ENCODE peak calls at places on chromosomes 7 and 10, in ten cellular contexts. E, Y, S, J, D, N, X, G, B and A are unnamed samples.

GRCh38 chr7:92834661-92835139 is 1.7 kb downstream of the CDK6 start:
- DNase-seq in E (peak), Y (peak), S (peak), J (no peak), D (no peak), N (peak), X (peak), G (peak), B (no peak), A (no peak)

GRCh38 chr7:78326189-78326588 is 527.6 kb downstream of the PHTF2 start:
- DNase-seq in E (no peak), Y (no peak), S (peak), J (no peak), D (no peak), N (no peak), X (peak), G (no peak), B (peak), A (no peak)

GRCh38 chr7:118195837-118196474 is 12.0 kb downstream of the LSM8 start:
- DNase-seq in E (peak), Y (peak), S (peak), J (peak), D (peak), N (peak), X (peak), G (no peak), B (peak), A (no peak)

GRCh38 chr10:5478694-5479305 is 20.6 kb downstream of the CALML5 start:
- DNase-seq in E (no peak), Y (peak), S (no peak), J (no peak), D (no peak), N (no peak), X (no peak), G (no peak), B (no peak), A (no peak)

GRCh38 chr7:8913687-8914086 is 480.3 kb downstream of the NXPH1 start:
- DNase-seq in E (no peak), Y (peak), S (no peak), J (no peak), D (no peak), N (no peak), X (no peak), G (no peak), B (no peak), A (no peak)

GRCh38 chr10:50260791-50261281 is 9.5 kb upstream of the ASAH2 start:
- DNase-seq in E (no peak), Y (no peak), S (no peak), J (no peak), D (no peak), N (no peak), X (peak), G (no peak), B (peak), A (no peak)

GRCh38 chr7:101555269-101555920 is 73.7 kb downstream of the MYL10 start:
- DNase-seq in E (no peak), Y (no peak), S (no peak), J (no peak), D (no peak), N (no peak), X (no peak), G (no peak), B (no peak), A (no peak)

GRCh38 chr7:11576340-11576739 is 255.7 kb downstream of the THSD7A start:
- DNase-seq in E (no peak), Y (peak), S (no peak), J (no peak), D (no peak), N (no peak), X (no peak), G (no peak), B (no peak), A (no peak)

GRCh38 chr7:107404740-107405537 is 64.9 kb upstream of the GPR22 start:
- DNase-seq in E (no peak), Y (no peak), S (no peak), J (no peak), D (no peak), N (peak), X (peak), G (no peak), B (no peak), A (no peak)